ENCODE peak calls at places on chromosomes 2 and 18, in six cellular contexts. Q is astrocyte; B is AG04450; G is CD8-positive, alpha-beta T cell; L is foreskin keratinocyte; I is cardiac muscle cell. H is an unnamed sample.

GRCh38 chr2:20223345-20224190 is 1.4 kb downstream of the SDC1 start:
- DNase-seq in I (peak), Q (peak), G (no peak), B (no peak), L (no peak), H (peak)

GRCh38 chr2:70995227-70995729 is 605 bp upstream of the TEX261 start:
- DNase-seq in I (peak), B (no peak), L (peak), G (peak), Q (peak), H (no peak)

GRCh38 chr2:16640024-16640423 is 25.6 kb downstream of the CYRIA start:
- DNase-seq in G (no peak), L (no peak), B (no peak), I (peak), Q (no peak), H (no peak)

GRCh38 chr2:240898108-240898730 is 2.3 kb upstream of the MAB21L4 start:
- DNase-seq in G (no peak), B (no peak), L (peak), I (no peak), Q (no peak), H (no peak)

GRCh38 chr2:212646698-212647097 is 108.1 kb upstream of the ERBB4 start:
- DNase-seq in B (peak), G (no peak), I (no peak), L (peak), Q (peak), H (no peak)

GRCh38 chr2:207276858-207277257 is 111.1 kb upstream of the KLF7 start:
- DNase-seq in G (no peak), B (no peak), I (no peak), L (no peak), Q (no peak), H (no peak)

GRCh38 chr18:56305583-56305982 is 332.8 kb downstream of the TXNL1 start:
- DNase-seq in L (no peak), G (no peak), I (peak), B (no peak), Q (no peak), H (no peak)

GRCh38 chr2:3628800-3629199 is 29.2 kb upstream of the ALLC start:
- DNase-seq in I (peak), L (no peak), G (no peak), Q (no peak), B (no peak), H (peak)

GRCh38 chr2:143026411-143027054 is 102.7 kb upstream of the ARHGAP15 start:
- DNase-seq in I (no peak), L (no peak), Q (no peak), B (no peak), G (no peak), H (peak)

GRCh38 chr18:46469186-46469915 is 187.7 kb downstream of the LOXHD1 start:
- DNase-seq in G (no peak), B (no peak), Q (peak), L (peak), I (no peak), H (no peak)

GRCh38 chr2:61504949-61505348 is 33.2 kb downstream of the XPO1 start:
- DNase-seq in B (no peak), I (no peak), G (no peak), Q (no peak), L (no peak), H (no peak)

GRCh38 chr2:29000481-29000880 is 19.4 kb downstream of the TOGARAM2 start:
- DNase-seq in I (no peak), G (peak), Q (no peak), B (no peak), L (no peak), H (no peak)

GRCh38 chr2:190837417-190837816 is 43.2 kb upstream of the GLS start:
- DNase-seq in I (peak), B (no peak), Q (peak), L (peak), G (no peak), H (no peak)

GRCh38 chr18:68406761-68407160 is 308.1 kb downstream of the TMX3 start:
- DNase-seq in L (no peak), Q (no peak), I (no peak), B (no peak), G (no peak), H (no peak)

GRCh38 chr2:231039821-231040364 is 2.6 kb downstream of the C2orf72 start:
- DNase-seq in L (no peak), Q (no peak), I (no peak), B (no peak), G (no peak), H (no peak)

GRCh38 chr2:196660264-196660663 is 20.7 kb downstream of the CCDC150 start:
- DNase-seq in I (peak), Q (peak), B (peak), G (no peak), L (peak), H (no peak)

GRCh38 chr2:45237850-45238542 is 228.7 kb upstream of the SIX2 start:
- DNase-seq in L (peak), G (no peak), Q (peak), B (peak), I (peak), H (no peak)
- TF ChIP-seq CTCF in L (peak), G (no peak), Q (peak), B (peak), I (peak), H (no peak)

GRCh38 chr2:232318175-232318855 is 60.2 kb upstream of the ALPP start:
- DNase-seq in Q (no peak), G (no peak), I (no peak), L (no peak), B (no peak), H (no peak)

GRCh38 chr2:232315923-232316299 is 62.6 kb upstream of the ALPP start:
- DNase-seq in G (no peak), I (no peak), L (no peak), B (no peak), Q (no peak), H (no peak)

GRCh38 chr2:232319117-232320037 is 59.2 kb upstream of the ALPP start:
- DNase-seq in I (no peak), B (no peak), G (no peak), Q (no peak), L (no peak), H (no peak)

GRCh38 chr2:232316382-232317190 is 62.0 kb upstream of the ALPP start:
- DNase-seq in Q (no peak), I (no peak), L (no peak), G (no peak), B (no peak), H (peak)

DNA sequence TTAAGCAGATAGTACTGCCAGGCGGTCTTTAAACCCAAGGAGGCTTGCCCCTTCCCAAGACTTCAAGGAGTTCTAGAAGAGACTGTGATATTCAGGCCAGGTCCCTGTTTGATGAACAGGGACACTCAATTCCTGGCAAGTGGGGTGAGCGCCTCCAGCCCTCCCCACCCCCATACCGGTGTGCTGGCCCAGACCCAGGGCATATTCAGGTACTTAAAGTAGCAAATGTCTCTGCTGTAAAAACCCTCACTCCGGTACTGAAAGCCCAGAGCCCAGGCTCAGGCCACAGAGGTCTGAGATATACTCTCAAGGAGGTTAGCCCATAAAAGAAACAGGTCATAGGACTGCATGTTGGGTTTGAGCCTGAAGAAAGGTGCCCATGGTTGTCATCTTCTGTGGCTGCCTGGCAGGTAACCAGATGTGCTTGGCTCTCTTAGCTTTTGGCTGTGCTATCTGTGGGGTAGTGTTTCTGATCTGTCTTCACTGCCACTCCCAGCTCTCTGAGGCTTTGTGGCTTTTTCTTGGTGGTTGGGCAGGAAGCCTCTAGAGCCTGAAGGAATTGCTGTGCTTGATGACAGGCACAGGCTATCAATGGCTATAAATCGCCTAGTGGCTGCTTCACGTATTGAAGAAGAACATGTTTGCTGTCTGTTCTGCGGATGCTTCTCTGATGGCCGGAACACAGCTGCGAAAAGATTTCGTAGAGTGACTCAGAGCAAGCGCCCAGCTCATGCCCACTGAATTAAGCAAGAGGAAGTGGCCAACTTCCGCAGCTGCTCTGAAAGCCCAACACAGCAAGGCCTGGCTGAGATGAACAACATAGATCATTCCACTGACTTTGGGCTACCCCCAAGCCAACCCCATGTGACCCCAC is 63.3 kb upstream of the ALPP start:
- DNase-seq in G (peak), B (peak), I (peak), L (peak), Q (peak), H (no peak)
- TF ChIP-seq CTCF in G (peak), B (no peak), I (peak), L (peak), Q (peak), H (no peak)

GRCh38 chr2:150878347-150878746 is 383.3 kb downstream of the RBM43 start:
- DNase-seq in L (peak), I (no peak), B (no peak), G (no peak), Q (peak), H (no peak)

GRCh38 chr2:150876201-150877085 is 385.2 kb downstream of the RBM43 start:
- DNase-seq in I (peak), L (no peak), G (no peak), B (peak), Q (peak), H (no peak)

DNA sequence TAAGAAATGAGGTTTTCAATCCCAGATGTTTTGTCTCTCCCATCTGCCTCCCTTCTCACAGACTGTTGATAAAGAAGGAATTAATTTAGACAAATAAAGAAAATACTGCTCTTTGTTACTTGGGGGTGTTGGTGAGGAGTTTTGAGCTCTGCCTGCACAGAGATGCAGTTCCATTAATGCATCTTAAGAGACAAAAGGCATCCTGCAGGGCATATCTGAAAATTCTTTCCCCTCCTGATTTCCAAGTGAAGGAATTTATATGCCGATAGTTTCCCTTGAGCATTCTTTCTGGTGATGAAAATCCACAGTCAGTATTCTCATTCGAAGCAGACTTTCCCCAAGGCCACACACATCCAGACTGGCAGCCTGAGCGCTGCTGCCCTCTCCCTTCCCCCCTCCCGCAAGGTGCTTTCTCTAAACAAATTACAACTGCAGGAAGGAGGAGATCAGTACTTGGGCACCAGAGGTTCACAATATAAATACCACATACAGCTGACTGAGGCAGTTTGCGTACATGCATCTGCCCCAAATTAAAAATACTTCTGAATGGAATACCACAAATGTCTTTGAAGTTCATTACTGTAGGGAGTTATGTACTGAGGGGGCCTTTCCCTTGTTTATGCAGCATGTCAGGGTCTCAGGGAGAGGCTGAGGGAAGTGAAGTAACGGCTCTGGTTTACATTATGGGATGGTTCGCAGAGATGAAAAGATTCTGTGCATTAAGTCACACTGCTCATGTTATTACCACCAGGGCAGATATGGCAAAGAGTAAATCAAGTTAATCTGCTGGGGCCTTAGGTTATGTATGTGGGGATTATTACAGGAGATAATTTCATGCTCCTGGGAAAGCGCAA is 385.7 kb upstream of the RND3 start:
- DNase-seq in Q (no peak), I (peak), G (no peak), B (peak), L (no peak), H (no peak)
- TF ChIP-seq CTCF in Q (no peak), I (no peak), G (no peak), B (no peak), L (no peak), H (no peak)

DNA sequence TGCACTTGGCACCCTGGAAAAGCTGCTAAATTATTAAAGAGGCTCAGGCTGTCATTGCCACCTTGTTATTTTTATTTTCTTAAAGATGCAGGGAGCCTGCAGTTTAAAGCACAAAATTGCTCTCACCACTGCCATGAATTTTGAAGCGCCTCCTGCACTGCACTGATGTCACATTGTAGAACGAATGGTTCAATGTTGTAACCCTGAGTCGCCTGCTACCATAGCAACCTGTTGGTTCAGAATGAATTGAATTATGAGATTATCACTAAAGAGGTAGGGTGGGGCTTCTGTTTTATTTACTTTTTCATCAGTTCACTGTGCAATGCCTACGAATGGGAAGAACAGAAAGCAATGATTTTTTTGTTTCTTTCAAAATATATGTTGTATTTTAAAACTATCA is 16.5 kb downstream of the SCG2 start:
- DNase-seq in L (no peak), Q (peak), G (no peak), B (no peak), I (peak), H (no peak)
- TF ChIP-seq CTCF in L (no peak), Q (no peak), G (no peak), B (no peak), I (no peak), H (no peak)

GRCh38 chr2:96876811-96877437 is 7.0 kb upstream of the SEMA4C start:
- DNase-seq in G (no peak), I (no peak), L (no peak), B (no peak), Q (no peak), H (no peak)
- TF ChIP-seq CTCF in G (no peak), I (no peak), L (no peak), B (no peak), Q (no peak), H (no peak)